ENCODE peak calls at places on chromosomes 5 and 9, in seven cellular contexts. W is mammary epithelial cell; Q is heart left ventricle; Y is CD4-positive, alpha-beta T cell; B is heart right ventricle; Z is NT2/D1; N is keratinocyte. H is an unnamed sample. For H3K27me3, the result is how much of the 10 kb centered on the place peaks cover.

GRCh38 chr5:61665939-61666621 is 334.0 kb downstream of the ZSWIM6 start:
- DNase-seq in N (no peak), Y (no peak), W (no peak), Q (peak), B (peak), Z (no peak), H (no peak)

GRCh38 chr9:21576331-21577189 is 94.4 kb upstream of the IFNE start:
- DNase-seq in N (no peak), Y (peak), W (peak), Z (no peak), Q (no peak), B (no peak), H (no peak)

GRCh38 chr9:123725389-123725788 is 204.5 kb downstream of the DENND1A start:
- DNase-seq in W (no peak), Z (no peak), Q (no peak), N (no peak), B (no peak), Y (no peak), H (no peak)

GRCh38 chr5:96125335-96125891 is 163.8 kb upstream of the ELL2 start:
- DNase-seq in Z (no peak), N (no peak), B (peak), Q (no peak), W (no peak), Y (no peak), H (no peak)

GRCh38 chr5:7616897-7617296 is 221.0 kb downstream of the ADCY2 start:
- DNase-seq in W (no peak), B (no peak), N (no peak), Z (no peak), Y (no peak), Q (no peak), H (no peak)

GRCh38 chr5:164375051-164375450 is 869.6 kb downstream of the MAT2B start:
- DNase-seq in W (no peak), Z (no peak), Y (no peak), Q (no peak), B (no peak), N (no peak), H (no peak)

GRCh38 chr9:106670418-106670817 is 192.5 kb upstream of the ZNF462 start:
- DNase-seq in Y (no peak), W (no peak), N (no peak), Z (no peak), Q (no peak), B (no peak), H (no peak)

GRCh38 chr9:124950050-124950718 is 9.3 kb upstream of the GOLGA1 start:
- DNase-seq in Y (no peak), N (no peak), B (no peak), Z (no peak), W (no peak), Q (no peak), H (no peak)

GRCh38 chr5:38420691-38421395 is 135.6 kb downstream of the LIFR start:
- DNase-seq in N (no peak), B (peak), Y (no peak), W (peak), Z (no peak), Q (peak), H (peak)

GRCh38 chr5:137648361-137648760 is 87.5 kb downstream of the KLHL3 start:
- DNase-seq in W (no peak), Q (no peak), B (no peak), N (no peak), Z (no peak), Y (no peak), H (no peak)

GRCh38 chr9:133420392-133420827 is 1.8 kb upstream of the ADAMTS13 start:
- DNase-seq in N (no peak), Y (no peak), Q (no peak), Z (no peak), W (no peak), B (no peak), H (no peak)

GRCh38 chr9:134569626-134570025 is 72.0 kb upstream of the COL5A1 start:
- DNase-seq in Q (no peak), N (no peak), W (no peak), Z (no peak), B (peak), Y (no peak), H (no peak)

GRCh38 chr5:79235578-79236363 is at the start of gene JMY:
- DNase-seq in Z (peak), N (no peak), W (peak), Y (peak), Q (peak), B (peak), H (peak)

GRCh38 chr9:26665676-26666075 is 226.9 kb downstream of the CAAP1 start:
- DNase-seq in Q (no peak), B (no peak), W (no peak), Y (no peak), N (no peak), Z (no peak), H (no peak)

GRCh38 chr5:10460252-10460906 is 18.7 kb downstream of the ROPN1L start:
- DNase-seq in B (peak), Q (peak), Y (no peak), Z (no peak), N (no peak), W (no peak), H (peak)

GRCh38 chr9:137044502-137045177 is 1.3 kb downstream of the NPDC1 start:
- DNase-seq in Z (no peak), W (no peak), N (no peak), Y (no peak), B (no peak), Q (no peak), H (no peak)

GRCh38 chr5:99032234-99033013 is 103.6 kb upstream of the CHD1 start:
- DNase-seq in Y (peak), Q (peak), W (peak), B (peak), Z (peak), N (no peak), H (peak)

GRCh38 chr9:7452378-7452777 is 347.2 kb downstream of the DMAC1 start:
- DNase-seq in B (no peak), Z (no peak), Y (no peak), Q (no peak), N (no peak), W (peak), H (no peak)

GRCh38 chr9:132945186-132946130 is 1.0 kb upstream of the TSC1 start:
- DNase-seq in N (no peak), W (no peak), Z (no peak), B (no peak), Q (no peak), Y (no peak), H (no peak)

GRCh38 chr5:174188300-174188699 is 142.8 kb downstream of the NSG2 start:
- DNase-seq in B (no peak), Q (no peak), N (no peak), W (no peak), Y (no peak), Z (no peak), H (no peak)

GRCh38 chr9:127166651-127167524 is 44.5 kb upstream of the ANGPTL2 start:
- DNase-seq in W (peak), Z (no peak), N (peak), Y (no peak), Q (no peak), B (no peak), H (peak)

GRCh38 chr9:81964216-81965171 is 21.2 kb downstream of the SPATA31D3 start:
- DNase-seq in W (no peak), N (no peak), Y (no peak), B (no peak), Q (no peak), Z (no peak), H (no peak)

GRCh38 chr5:66779535-66779934 is 183.3 kb downstream of the MAST4 start:
- DNase-seq in B (no peak), Z (no peak), W (no peak), Y (no peak), Q (no peak), N (no peak), H (no peak)

GRCh38 chr5:141496038-141496437 is 7.2 kb downstream of the PCDHGC5 start:
- DNase-seq in Z (no peak), Q (no peak), Y (no peak), W (no peak), B (no peak), N (no peak), H (no peak)

GRCh38 chr5:96868603-96869371 is 7.5 kb upstream of the ERAP2 start:
- DNase-seq in Z (peak), Q (no peak), N (no peak), B (peak), W (peak), Y (no peak), H (peak)

GRCh38 chr9:95043826-95044225 is 273.7 kb downstream of the FANCC start:
- DNase-seq in Z (no peak), Y (no peak), W (no peak), B (no peak), Q (no peak), N (no peak), H (no peak)

GRCh38 chr9:108672475-108673065 is 183.2 kb downstream of the ACTL7B start:
- DNase-seq in Z (no peak), W (peak), Y (no peak), N (peak), Q (no peak), B (no peak), H (no peak)

GRCh38 chr5:94618029-94618492 is 343 bp downstream of the KIAA0825 start:
- DNase-seq in B (peak), W (peak), Z (peak), Y (peak), N (no peak), Q (peak), H (peak)

GRCh38 chr5:64318175-64318574 is 152.5 kb downstream of the RNF180 start:
- DNase-seq in N (no peak), Z (no peak), W (peak), Y (no peak), B (no peak), Q (no peak), H (no peak)

GRCh38 chr9:34403554-34404380 is 27.1 kb upstream of the MYORG start:
- DNase-seq in N (peak), Y (peak), W (peak), Q (peak), B (peak), Z (peak), H (peak)

GRCh38 chr5:94508421-94509148 is 109.8 kb downstream of the KIAA0825 start:
- DNase-seq in Q (no peak), Z (no peak), B (no peak), N (no peak), Y (no peak), W (no peak), H (peak)

GRCh38 chr5:141172381-141173204 is at the start of gene PCDHB7:
- DNase-seq in W (peak), Y (no peak), N (no peak), B (peak), Q (no peak), Z (peak), H (peak)

GRCh38 chr5:54822331-54822700 is 163.1 kb downstream of the ESM1 start:
- DNase-seq in Z (no peak), N (no peak), Q (no peak), Y (no peak), B (no peak), W (no peak), H (no peak)

GRCh38 chr5:64635056-64635686 is 55.1 kb upstream of the SHISAL2B start:
- DNase-seq in Y (no peak), W (peak), Z (no peak), B (no peak), N (no peak), Q (no peak), H (no peak)

GRCh38 chr5:23025604-23026003 is 172.5 kb upstream of the CDH12 start:
- DNase-seq in N (no peak), Q (no peak), Z (no peak), Y (no peak), W (no peak), B (no peak), H (no peak)

GRCh38 chr5:180197016-180197702 is 11.9 kb downstream of the RASGEF1C start:
- DNase-seq in N (no peak), W (no peak), Y (no peak), Z (no peak), Q (no peak), B (no peak), H (no peak)

GRCh38 chr5:176629853-176630680 is at the start of the genes EIF4E1B and SNCB:
- DNase-seq in W (peak), B (peak), Q (peak), N (no peak), Z (no peak), Y (peak), H (peak)

GRCh38 chr5:176627582-176627981 is 2.8 kb downstream of the SNCB start:
- DNase-seq in Z (no peak), Y (no peak), B (no peak), Q (no peak), W (no peak), N (no peak), H (no peak)

GRCh38 chr5:176628406-176629228 is 1.7 kb downstream of the SNCB start:
- DNase-seq in Z (no peak), W (peak), B (no peak), Y (no peak), N (no peak), Q (no peak), H (no peak)

GRCh38 chr5:176630681-176631222 is 277 bp downstream of the EIF4E1B start:
- DNase-seq in B (no peak), Q (no peak), Y (no peak), Z (no peak), W (no peak), N (no peak), H (no peak)

GRCh38 chr5:176629317-176629852 is 949 bp downstream of the SNCB start:
- DNase-seq in Q (no peak), W (no peak), N (no peak), Z (no peak), Y (no peak), B (no peak), H (no peak)
- H3K27me3 ChIP-seq in Q (half or more), W (under half), N (under half), Z (under half), Y (half or more), B (half or more), H (under half)

GRCh38 chr9:130998596-130999264 is 10.2 kb upstream of the LAMC3 start:
- DNase-seq in Q (no peak), B (no peak), N (no peak), Y (no peak), Z (no peak), W (no peak), H (no peak)
- H3K27me3 ChIP-seq in Q (under half), B (under half), N (under half), Y (under half), Z (under half), W (under half), H (under half)

GRCh38 chr5:122312670-122312988 is 592 bp downstream of the SNCAIP start:
- DNase-seq in Y (no peak), W (peak), B (no peak), Q (peak), N (no peak), Z (no peak), H (no peak)

GRCh38 chr5:122316652-122317051 is 4.6 kb downstream of the SNCAIP start:
- DNase-seq in N (no peak), Z (no peak), Y (no peak), Q (no peak), B (no peak), W (no peak), H (no peak)

GRCh38 chr5:122313001-122313402 is 965 bp downstream of the SNCAIP start:
- DNase-seq in B (peak), W (no peak), Z (no peak), Q (no peak), N (no peak), Y (no peak), H (no peak)

GRCh38 chr5:122313941-122314340 is 1.9 kb downstream of the SNCAIP start:
- DNase-seq in Z (no peak), B (no peak), Q (no peak), N (no peak), Y (no peak), W (no peak), H (no peak)

DNA sequence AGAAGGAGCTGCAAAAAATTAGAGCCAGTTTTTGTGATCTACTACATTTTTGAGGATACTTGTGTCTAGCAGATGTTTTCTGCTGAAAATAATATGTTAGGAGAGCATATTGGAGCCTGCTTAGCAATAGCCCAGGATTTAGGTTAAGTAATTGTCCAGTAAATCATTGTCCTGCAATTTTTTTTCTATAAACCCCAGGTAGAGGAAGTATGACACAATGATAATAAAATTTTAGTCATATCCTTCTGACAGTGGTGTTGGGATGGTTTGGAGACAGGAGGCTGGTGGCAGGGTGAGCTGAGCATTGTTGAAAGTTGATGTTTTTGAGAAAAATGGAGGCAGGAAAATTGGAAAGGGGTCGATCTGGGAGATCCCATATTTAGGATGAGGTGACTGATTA is 3.5 kb downstream of the SNCAIP start:
- DNase-seq in W (no peak), B (no peak), Y (no peak), Q (no peak), Z (no peak), N (no peak), H (no peak)
- H3K27me3 ChIP-seq in W (under half), B (under half), Y (under half), Q (under half), Z (under half), N (under half), H (half or more)

GRCh38 chr5:5752844-5753243 is 330.4 kb downstream of the ICE1 start:
- DNase-seq in B (no peak), W (no peak), Q (no peak), Y (no peak), Z (no peak), N (no peak), H (no peak)
- H3K27me3 ChIP-seq in B (under half), W (under half), Q (under half), Y (under half), Z (under half), N (under half), H (under half)

GRCh38 chr9:116626762-116627161 is 60.3 kb upstream of the TRIM32 start:
- DNase-seq in N (no peak), Z (no peak), Y (no peak), B (no peak), W (no peak), Q (no peak), H (no peak)
- H3K27me3 ChIP-seq in N (under half), Z (under half), Y (under half), B (under half), W (under half), Q (under half), H (under half)

DNA sequence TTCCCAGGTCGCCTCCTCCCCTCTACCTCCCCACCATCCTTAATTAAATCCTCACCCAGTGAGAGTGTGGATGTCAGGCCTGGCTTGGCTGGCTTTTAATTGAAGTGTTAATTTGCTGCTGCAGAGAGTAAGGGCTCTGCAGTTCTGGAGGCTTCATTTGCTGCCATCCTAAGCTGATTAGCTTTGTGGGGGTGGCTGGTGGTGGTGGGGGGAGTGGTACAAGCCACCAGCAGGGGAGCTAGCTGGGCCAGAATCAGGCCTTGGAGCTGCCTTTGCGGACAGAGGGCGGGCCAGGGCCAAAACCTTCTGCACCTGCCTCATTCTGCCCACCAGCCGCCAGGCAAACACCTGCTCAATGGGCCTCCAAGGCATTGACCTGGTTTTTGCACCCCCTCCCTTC is 26.8 kb upstream of the TIFAB start:
- DNase-seq in B (no peak), Z (no peak), W (no peak), Y (no peak), N (no peak), Q (no peak), H (no peak)
- H3K27me3 ChIP-seq in B (half or more), Z (half or more), W (under half), Y (under half), N (under half), Q (half or more), H (under half)

GRCh38 chr5:50962934-50963646 is 296.7 kb downstream of the PARP8 start:
- DNase-seq in N (peak), B (peak), W (peak), Z (peak), Y (peak), Q (peak), H (peak)
- H3K27me3 ChIP-seq in N (under half), B (half or more), W (under half), Z (half or more), Y (half or more), Q (half or more), H (under half)

DNA sequence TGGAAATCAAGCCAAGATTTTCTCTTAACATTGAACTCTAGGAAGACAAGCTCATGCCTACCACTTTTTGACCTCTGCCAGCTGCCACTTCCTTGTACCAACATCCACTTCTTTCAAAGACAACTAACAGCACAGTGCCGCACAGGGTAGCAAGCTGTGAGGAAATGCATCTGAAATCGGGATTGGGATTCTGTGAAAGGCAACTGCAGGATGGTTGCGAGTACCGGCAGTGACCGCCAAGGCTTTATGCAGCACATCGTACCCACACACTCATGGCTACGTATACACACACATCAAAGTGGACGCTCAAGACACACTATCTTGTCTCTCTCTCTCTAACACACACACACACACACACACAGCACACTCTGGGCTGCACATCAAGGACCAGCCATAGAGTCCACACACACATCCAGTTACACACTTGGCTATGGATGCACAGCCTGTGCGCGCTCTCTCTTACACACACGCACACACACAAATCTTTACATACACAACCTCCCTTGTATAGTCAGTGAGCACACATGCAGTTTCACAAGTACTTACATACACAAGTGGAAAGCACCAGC is 972 bp downstream of the HTR4 start:
- DNase-seq in B (no peak), Z (no peak), Y (no peak), Q (no peak), N (no peak), W (no peak), H (no peak)
- H3K27me3 ChIP-seq in B (under half), Z (half or more), Y (under half), Q (under half), N (under half), W (under half), H (under half)

DNA sequence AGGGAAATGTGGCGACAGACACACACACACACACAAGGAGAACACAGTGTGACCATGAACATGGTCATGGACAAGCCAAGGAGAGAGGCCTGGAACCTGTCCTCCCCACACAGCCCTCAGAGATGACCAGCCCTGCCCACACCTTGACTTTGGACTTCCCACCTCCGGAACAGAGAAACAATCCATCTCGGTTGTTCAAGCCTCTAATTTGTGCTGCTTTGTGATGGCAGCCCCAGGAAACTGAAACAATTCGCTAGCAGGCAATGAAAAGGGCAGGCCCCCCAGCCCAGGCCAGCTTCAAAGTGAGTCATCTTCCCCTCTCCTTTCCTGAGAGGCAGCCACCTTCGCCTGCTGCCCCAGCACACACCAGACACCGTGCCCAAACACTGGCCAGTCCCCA is 47.7 kb downstream of the NSUN2 start:
- DNase-seq in W (no peak), Q (no peak), Z (no peak), B (no peak), Y (no peak), N (no peak), H (no peak)
- H3K27me3 ChIP-seq in W (under half), Q (under half), Z (under half), B (under half), Y (under half), N (under half), H (under half)

H was measured in BE2C.